ENCODE peak calls at places on chromosome 10, in six cellular contexts. C is NCI-H526, F is cardiac fibroblast, H is LoVo, X is naive B cell, B is HFF-Myc. I is an unnamed sample.

GRCh38 chr10:34194259-34194658 is 620.8 kb downstream of the PARD3 start:
- DNase-seq in H (no peak), F (peak; percentile 43), C (peak; percentile 23), X (no peak), B (no peak), I (no peak)

GRCh38 chr10:84537447-84537931 is 209.1 kb downstream of the CCSER2 start:
- DNase-seq in F (peak; percentile 74), H (peak; percentile 50), C (peak; percentile 66), X (peak; percentile 36), B (peak; percentile 25), I (no peak)

GRCh38 chr10:50993817-50994251 is 80.5 kb upstream of the PRKG1 start:
- DNase-seq in B (no peak), C (no peak), H (no peak), X (no peak), F (peak; percentile 88), I (no peak)

GRCh38 chr10:125148021-125148439 is 12.3 kb downstream of the CTBP2 start:
- DNase-seq in F (peak; percentile 66), H (no peak), X (no peak), C (no peak), B (no peak), I (no peak)

GRCh38 chr10:7405637-7406036 is 5.2 kb downstream of the SFMBT2 start:
- DNase-seq in F (peak; percentile 41), X (no peak), B (no peak), C (no peak), H (no peak), I (no peak)

GRCh38 chr10:31099664-31100063 is 68.0 kb upstream of the ZNF438 start:
- DNase-seq in F (no peak), C (no peak), H (peak; percentile 91), X (no peak), B (no peak), I (no peak)

GRCh38 chr10:132701099-132701845 is 84.7 kb downstream of the NKX6-2 start:
- DNase-seq in X (no peak), B (no peak), H (no peak), C (no peak), F (no peak), I (no peak)

GRCh38 chr10:5618042-5618441 is 48.4 kb downstream of the ASB13 start:
- DNase-seq in X (no peak), B (no peak), C (no peak), F (no peak), H (no peak), I (no peak)

GRCh38 chr10:102113261-102113955 is 6.8 kb downstream of the LDB1 start:
- DNase-seq in B (no peak), H (no peak), X (no peak), C (no peak), F (no peak), I (no peak)

GRCh38 chr10:118701529-118702323 is 53.0 kb downstream of the CACUL1 start:
- DNase-seq in C (no peak), X (no peak), B (no peak), F (no peak), H (no peak), I (no peak)

GRCh38 chr10:69451784-69452251 is 553 bp downstream of the TSPAN15 start:
- DNase-seq in F (no peak), X (no peak), C (peak; percentile 61), H (peak; percentile 51), B (no peak), I (no peak)

GRCh38 chr10:130434446-130435385 is 298.5 kb downstream of the GLRX3 start:
- DNase-seq in C (no peak), X (no peak), H (no peak), F (no peak), B (no peak), I (no peak)

GRCh38 chr10:99784025-99784730 is 1.7 kb downstream of the ABCC2 start:
- DNase-seq in F (peak; percentile 86), X (no peak), C (no peak), B (no peak), H (peak; percentile 49), I (no peak)

GRCh38 chr10:16751244-16751643 is 66.0 kb downstream of the RSU1 start:
- DNase-seq in H (no peak), X (no peak), F (no peak), C (no peak), B (no peak), I (no peak)

GRCh38 chr10:89659185-89660131 is 14.4 kb upstream of the PANK1 start:
- DNase-seq in H (no peak), F (peak; percentile 57), X (no peak), C (no peak), B (peak; percentile 36), I (no peak)

GRCh38 chr10:49161411-49161997 is 26.7 kb downstream of the TMEM273 start:
- DNase-seq in F (peak; percentile 60), H (no peak), B (no peak), X (no peak), C (peak; percentile 34), I (no peak)

GRCh38 chr10:122648599-122649428 is 50.8 kb downstream of the C10orf120 start:
- DNase-seq in C (peak; percentile 62), H (peak; percentile 8), F (peak; percentile 52), X (no peak), B (peak; percentile 3), I (no peak)

GRCh38 chr10:68406815-68407585 is at the start of gene RUFY2:
- DNase-seq in H (peak; percentile 81), B (peak; percentile 24), F (peak; percentile 84), X (peak; percentile 84), C (peak; percentile 86), I (peak; percentile 29)

GRCh38 chr10:69047111-69047837 is 40.6 kb upstream of the SRGN start:
- DNase-seq in F (no peak), C (no peak), B (no peak), X (no peak), H (no peak), I (no peak)

GRCh38 chr10:100133801-100134200 is 52.0 kb downstream of the ERLIN1 start:
- DNase-seq in B (no peak), C (no peak), F (no peak), H (no peak), X (no peak), I (no peak)

GRCh38 chr10:73106301-73106700 is 4.0 kb upstream of the NUDT13 start:
- DNase-seq in B (no peak), C (peak; percentile 1), H (no peak), X (no peak), F (no peak), I (no peak)

GRCh38 chr10:77109470-77109994 is 528.1 kb downstream of the KCNMA1 start:
- DNase-seq in B (no peak), F (no peak), H (no peak), X (no peak), C (no peak), I (no peak)

GRCh38 chr10:66329116-66329515 is 596.7 kb upstream of the LRRTM3 start:
- DNase-seq in C (no peak), F (no peak), X (no peak), H (no peak), B (no peak), I (no peak)

GRCh38 chr10:31524458-31524857 is 205.4 kb downstream of the ZEB1 start:
- DNase-seq in C (no peak), B (no peak), H (no peak), F (no peak), X (no peak), I (no peak)